ENCODE peak calls at places on chromosomes 5 and 9, in eight cellular contexts. One of them, this sample, is unnamed.

GRCh38 chr5:177364159-177364962 is 6.6 kb downstream of the RGS14 start:
- DNase-seq in fibroblast of lung: no peak
- DNase-seq in tibial artery: no peak
- DNase-seq in SJSA1: no peak
- DNase-seq in astrocyte: no peak
- DNase-seq in ovary: no peak
- DNase-seq in Peyer's patch: no peak
- DNase-seq in IMR-90: no peak
- DNase-seq in this sample: no peak

GRCh38 chr5:176401281-176402205 is 13.0 kb downstream of the HIGD2A start:
- DNase-seq in fibroblast of lung: no peak
- DNase-seq in tibial artery: peak; percentile 12
- DNase-seq in SJSA1: no peak
- DNase-seq in astrocyte: no peak
- DNase-seq in ovary: no peak
- DNase-seq in Peyer's patch: no peak
- DNase-seq in IMR-90: no peak
- DNase-seq in this sample: no peak

GRCh38 chr5:26622947-26623346 is 415.4 kb downstream of the CDH9 start:
- DNase-seq in fibroblast of lung: no peak
- DNase-seq in tibial artery: no peak
- DNase-seq in SJSA1: no peak
- DNase-seq in astrocyte: no peak
- DNase-seq in ovary: no peak
- DNase-seq in Peyer's patch: no peak
- DNase-seq in IMR-90: no peak
- DNase-seq in this sample: no peak

GRCh38 chr9:81559741-81560140 is 129.6 kb downstream of the TLE1 start:
- DNase-seq in fibroblast of lung: peak; percentile 92
- DNase-seq in tibial artery: no peak
- DNase-seq in SJSA1: peak; percentile 82
- DNase-seq in astrocyte: peak; percentile 97
- DNase-seq in ovary: no peak
- DNase-seq in Peyer's patch: no peak
- DNase-seq in IMR-90: peak; percentile 95
- DNase-seq in this sample: peak; percentile 95

GRCh38 chr5:71894091-71894490 is 175.0 kb downstream of the CARTPT start:
- DNase-seq in fibroblast of lung: no peak
- DNase-seq in tibial artery: no peak
- DNase-seq in SJSA1: no peak
- DNase-seq in astrocyte: no peak
- DNase-seq in ovary: no peak
- DNase-seq in Peyer's patch: no peak
- DNase-seq in IMR-90: no peak
- DNase-seq in this sample: no peak

GRCh38 chr5:154595662-154596061 is 117.6 kb upstream of the HAND1 start:
- DNase-seq in fibroblast of lung: no peak
- DNase-seq in tibial artery: no peak
- DNase-seq in SJSA1: no peak
- DNase-seq in astrocyte: no peak
- DNase-seq in ovary: no peak
- DNase-seq in Peyer's patch: no peak
- DNase-seq in IMR-90: no peak
- DNase-seq in this sample: no peak

GRCh38 chr9:121974421-121974820 is 118.7 kb downstream of the TTLL11 start:
- DNase-seq in fibroblast of lung: no peak
- DNase-seq in tibial artery: no peak
- DNase-seq in SJSA1: no peak
- DNase-seq in astrocyte: no peak
- DNase-seq in ovary: no peak
- DNase-seq in Peyer's patch: no peak
- DNase-seq in IMR-90: no peak
- DNase-seq in this sample: no peak

GRCh38 chr5:1174122-1174936 is 27.1 kb upstream of the SLC6A19 start:
- DNase-seq in fibroblast of lung: peak; percentile 75
- DNase-seq in tibial artery: peak; percentile 47
- DNase-seq in SJSA1: peak; percentile 94
- DNase-seq in astrocyte: peak; percentile 48
- DNase-seq in ovary: peak; percentile 58
- DNase-seq in Peyer's patch: peak; percentile 86
- DNase-seq in IMR-90: peak; percentile 74
- DNase-seq in this sample: peak; percentile 66

GRCh38 chr9:7003876-7004275 is 246.1 kb downstream of the KDM4C start:
- DNase-seq in fibroblast of lung: no peak
- DNase-seq in tibial artery: no peak
- DNase-seq in SJSA1: no peak
- DNase-seq in astrocyte: no peak
- DNase-seq in ovary: no peak
- DNase-seq in Peyer's patch: no peak
- DNase-seq in IMR-90: no peak
- DNase-seq in this sample: no peak

GRCh38 chr9:6997330-6997729 is 239.6 kb downstream of the KDM4C start:
- DNase-seq in fibroblast of lung: no peak
- DNase-seq in tibial artery: no peak
- DNase-seq in SJSA1: no peak
- DNase-seq in astrocyte: no peak
- DNase-seq in ovary: no peak
- DNase-seq in Peyer's patch: no peak
- DNase-seq in IMR-90: peak; percentile 2
- DNase-seq in this sample: no peak

GRCh38 chr9:6999788-7000187 is 242.0 kb downstream of the KDM4C start:
- DNase-seq in fibroblast of lung: no peak
- DNase-seq in tibial artery: no peak
- DNase-seq in SJSA1: no peak
- DNase-seq in astrocyte: no peak
- DNase-seq in ovary: no peak
- DNase-seq in Peyer's patch: no peak
- DNase-seq in IMR-90: no peak
- DNase-seq in this sample: no peak

GRCh38 chr9:7006417-7006816 is 248.6 kb downstream of the KDM4C start:
- DNase-seq in fibroblast of lung: no peak
- DNase-seq in tibial artery: no peak
- DNase-seq in SJSA1: no peak
- DNase-seq in astrocyte: no peak
- DNase-seq in ovary: no peak
- DNase-seq in Peyer's patch: no peak
- DNase-seq in IMR-90: no peak
- DNase-seq in this sample: no peak

DNA sequence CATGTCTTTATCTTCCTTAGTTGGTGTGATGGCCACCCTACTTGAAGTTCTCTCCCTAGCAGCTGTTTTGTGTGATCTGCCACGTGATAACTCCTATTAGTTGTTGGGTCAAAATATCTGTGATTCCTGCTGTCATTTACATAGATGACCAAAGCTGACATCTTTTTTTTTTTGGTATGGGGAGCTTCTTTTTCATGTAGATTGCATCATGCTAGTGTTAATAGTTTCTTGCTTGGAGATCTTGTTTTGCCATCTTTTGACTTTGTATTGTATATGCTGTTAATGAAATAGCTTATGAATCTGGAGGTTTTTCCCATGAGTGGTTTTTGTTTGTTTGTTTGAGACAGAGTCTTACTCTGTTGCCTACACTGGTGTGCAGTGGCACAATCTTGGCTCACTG is 243.8 kb downstream of the KDM4C start:
- DNase-seq in fibroblast of lung: peak; percentile 5
- DNase-seq in tibial artery: no peak
- DNase-seq in SJSA1: no peak
- DNase-seq in astrocyte: no peak
- DNase-seq in ovary: no peak
- DNase-seq in Peyer's patch: no peak
- DNase-seq in IMR-90: no peak
- DNase-seq in this sample: no peak
- H3K4me3 ChIP-seq in fibroblast of lung: no peak overlapping the region
- H3K4me3 ChIP-seq in tibial artery: no peak overlapping the region
- H3K4me3 ChIP-seq in SJSA1: no peak overlapping the region
- H3K4me3 ChIP-seq in astrocyte: no peak overlapping the region
- H3K4me3 ChIP-seq in ovary: no peak overlapping the region
- H3K4me3 ChIP-seq in Peyer's patch: no peak overlapping the region
- H3K4me3 ChIP-seq in IMR-90: no peak overlapping the region
- H3K4me3 ChIP-seq in this sample: no peak overlapping the region

DNA sequence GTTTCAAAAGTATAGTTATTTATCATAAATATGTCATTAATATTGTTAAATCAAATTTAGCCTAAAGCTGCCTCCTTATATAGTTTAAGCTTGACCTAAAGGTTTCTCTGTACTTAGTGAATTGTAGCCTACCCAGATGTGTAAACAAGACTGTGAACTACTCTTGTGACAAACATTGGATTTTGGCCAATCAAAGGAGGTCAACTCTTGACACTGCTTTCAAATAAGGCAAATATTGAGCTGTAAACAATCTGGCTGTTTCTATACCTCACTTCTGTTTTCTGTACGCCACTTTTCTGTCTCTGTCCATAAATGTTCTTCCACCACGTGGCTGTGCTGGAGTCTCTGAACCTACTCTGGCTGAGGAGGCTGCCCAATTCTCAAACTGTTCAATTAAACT is 51.2 kb downstream of the FXN start:
- DNase-seq in fibroblast of lung: peak; percentile 53
- DNase-seq in tibial artery: no peak
- DNase-seq in SJSA1: no peak
- DNase-seq in astrocyte: no peak
- DNase-seq in ovary: no peak
- DNase-seq in Peyer's patch: no peak
- DNase-seq in IMR-90: no peak
- DNase-seq in this sample: no peak
- H3K27ac ChIP-seq in fibroblast of lung: no peak overlapping the region
- H3K27ac ChIP-seq in tibial artery: no peak overlapping the region
- H3K27ac ChIP-seq in SJSA1: no peak overlapping the region
- H3K27ac ChIP-seq in astrocyte: no peak overlapping the region
- H3K27ac ChIP-seq in ovary: no peak overlapping the region
- H3K27ac ChIP-seq in Peyer's patch: no peak overlapping the region
- H3K27ac ChIP-seq in IMR-90: no peak overlapping the region
- H3K27ac ChIP-seq in this sample: no peak overlapping the region

GRCh38 chr5:141529873-141530272 is 41.0 kb downstream of the PCDHGC5 start:
- DNase-seq in fibroblast of lung: no peak
- DNase-seq in tibial artery: no peak
- DNase-seq in SJSA1: no peak
- DNase-seq in astrocyte: no peak
- DNase-seq in ovary: no peak
- DNase-seq in Peyer's patch: no peak
- DNase-seq in IMR-90: no peak
- DNase-seq in this sample: no peak

GRCh38 chr5:141532726-141533125 is 43.8 kb downstream of the PCDHGC5 start:
- DNase-seq in fibroblast of lung: no peak
- DNase-seq in tibial artery: no peak
- DNase-seq in SJSA1: no peak
- DNase-seq in astrocyte: no peak
- DNase-seq in ovary: no peak
- DNase-seq in Peyer's patch: no peak
- DNase-seq in IMR-90: no peak
- DNase-seq in this sample: no peak

GRCh38 chr5:141529002-141529401 is 40.1 kb downstream of the PCDHGC5 start:
- DNase-seq in fibroblast of lung: peak; percentile 81
- DNase-seq in tibial artery: peak; percentile 49
- DNase-seq in SJSA1: no peak
- DNase-seq in astrocyte: peak; percentile 82
- DNase-seq in ovary: no peak
- DNase-seq in Peyer's patch: no peak
- DNase-seq in IMR-90: peak; percentile 88
- DNase-seq in this sample: peak; percentile 41

GRCh38 chr5:141533897-141534296 is 45.0 kb downstream of the PCDHGC5 start:
- DNase-seq in fibroblast of lung: no peak
- DNase-seq in tibial artery: no peak
- DNase-seq in SJSA1: no peak
- DNase-seq in astrocyte: no peak
- DNase-seq in ovary: no peak
- DNase-seq in Peyer's patch: no peak
- DNase-seq in IMR-90: no peak
- DNase-seq in this sample: no peak

DNA sequence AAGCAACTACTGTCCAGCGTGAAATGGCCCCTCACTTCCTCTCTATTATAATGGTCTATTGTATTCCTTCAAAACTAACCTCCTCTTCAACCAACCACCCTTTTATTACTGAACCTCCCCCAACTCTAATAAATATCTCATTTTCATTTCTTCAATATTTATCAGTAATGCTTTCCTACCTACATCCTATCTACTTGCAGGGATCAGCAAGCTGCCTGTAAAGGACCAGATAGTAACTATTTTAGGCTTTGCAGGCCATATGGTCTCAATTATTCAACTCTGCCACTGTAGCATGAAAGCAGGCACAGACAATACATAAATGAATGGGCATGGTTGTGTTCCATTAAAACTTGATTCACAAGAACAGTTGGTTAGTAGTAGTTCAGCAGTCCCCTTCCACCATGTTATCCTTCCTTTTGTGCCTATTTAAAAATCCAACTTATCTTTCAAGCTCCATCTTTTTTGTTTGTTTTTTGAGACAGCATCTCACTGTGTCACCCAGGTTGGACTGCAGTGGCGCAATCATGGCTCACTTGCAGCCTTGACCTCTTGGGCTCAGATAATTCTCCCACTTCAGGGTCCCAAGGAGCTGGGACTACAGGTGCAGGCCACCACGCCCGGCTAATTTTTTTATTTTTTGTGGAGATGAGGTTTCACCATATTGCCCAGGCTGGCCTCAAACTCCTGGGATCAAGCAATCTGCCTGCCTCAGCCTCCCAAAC is 45.8 kb downstream of the PCDHGC5 start:
- DNase-seq in fibroblast of lung: no peak
- DNase-seq in tibial artery: no peak
- DNase-seq in SJSA1: no peak
- DNase-seq in astrocyte: no peak
- DNase-seq in ovary: no peak
- DNase-seq in Peyer's patch: no peak
- DNase-seq in IMR-90: no peak
- DNase-seq in this sample: no peak
- H3K36me3 ChIP-seq in fibroblast of lung: no peaks in the 10 kb centered on the region
- H3K36me3 ChIP-seq in tibial artery: peaks cover 11% of the 10 kb centered on the region
- H3K36me3 ChIP-seq in SJSA1: peaks cover 29% of the 10 kb centered on the region
- H3K36me3 ChIP-seq in astrocyte: peaks cover 14% of the 10 kb centered on the region
- H3K36me3 ChIP-seq in ovary: no peaks in the 10 kb centered on the region
- H3K36me3 ChIP-seq in Peyer's patch: no peaks in the 10 kb centered on the region
- H3K36me3 ChIP-seq in IMR-90: no peaks in the 10 kb centered on the region
- H3K36me3 ChIP-seq in this sample: peaks cover 7% of the 10 kb centered on the region

GRCh38 chr9:1049641-1050040 is 516 bp upstream of the DMRT2 start:
- DNase-seq in fibroblast of lung: no peak
- DNase-seq in tibial artery: no peak
- DNase-seq in SJSA1: no peak
- DNase-seq in astrocyte: no peak
- DNase-seq in ovary: no peak
- DNase-seq in Peyer's patch: no peak
- DNase-seq in IMR-90: no peak
- DNase-seq in this sample: no peak

GRCh38 chr9:1050125-1050895 is at the start of gene DMRT2:
- DNase-seq in fibroblast of lung: peak; percentile 25
- DNase-seq in tibial artery: peak; percentile 82
- DNase-seq in SJSA1: no peak
- DNase-seq in astrocyte: peak; percentile 40
- DNase-seq in ovary: peak; percentile 79
- DNase-seq in Peyer's patch: peak; percentile 85
- DNase-seq in IMR-90: peak; percentile 43
- DNase-seq in this sample: peak; percentile 12

GRCh38 chr9:1048853-1049252 is 1.3 kb upstream of the DMRT2 start:
- DNase-seq in fibroblast of lung: no peak
- DNase-seq in tibial artery: no peak
- DNase-seq in SJSA1: no peak
- DNase-seq in astrocyte: no peak
- DNase-seq in ovary: no peak
- DNase-seq in Peyer's patch: no peak
- DNase-seq in IMR-90: no peak
- DNase-seq in this sample: no peak

GRCh38 chr9:1046639-1047604 is 3.2 kb upstream of the DMRT2 start:
- DNase-seq in fibroblast of lung: no peak
- DNase-seq in tibial artery: no peak
- DNase-seq in SJSA1: no peak
- DNase-seq in astrocyte: no peak
- DNase-seq in ovary: no peak
- DNase-seq in Peyer's patch: no peak
- DNase-seq in IMR-90: no peak
- DNase-seq in this sample: no peak

DNA sequence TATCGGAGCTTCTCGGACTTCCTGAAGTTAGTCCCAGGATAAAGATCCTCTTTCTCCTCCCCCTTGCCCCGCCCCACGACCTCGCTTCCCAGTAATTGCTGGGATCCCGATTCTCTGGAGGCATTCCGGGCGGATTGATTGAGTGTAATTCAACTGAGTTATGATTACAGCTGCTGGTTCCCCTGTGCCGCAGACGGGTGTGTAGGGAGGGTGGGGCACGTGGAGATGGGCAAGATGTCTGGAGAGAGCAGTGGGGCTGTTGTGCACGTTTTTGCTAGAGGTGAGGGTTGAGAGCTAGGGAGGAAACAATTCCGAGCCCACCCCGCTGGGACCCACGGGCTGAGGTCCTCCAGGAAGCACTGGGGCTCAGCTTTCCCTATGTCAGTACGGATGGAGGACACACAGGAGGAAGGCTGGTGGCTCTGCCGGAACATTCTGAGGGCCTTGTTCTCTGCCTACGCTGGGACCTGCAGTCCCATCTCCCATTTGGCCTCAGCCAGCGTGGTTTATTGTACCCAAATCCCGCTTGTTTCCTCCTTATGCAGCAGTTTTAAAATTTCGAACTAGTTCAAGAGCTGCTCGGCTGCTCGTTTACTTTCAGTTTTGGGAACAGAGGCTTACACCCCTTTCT is 2.4 kb upstream of the DMRT2 start:
- DNase-seq in fibroblast of lung: peak; percentile 21
- DNase-seq in tibial artery: no peak
- DNase-seq in SJSA1: no peak
- DNase-seq in astrocyte: no peak
- DNase-seq in ovary: no peak
- DNase-seq in Peyer's patch: no peak
- DNase-seq in IMR-90: peak; percentile 3
- DNase-seq in this sample: no peak
- H3K4me3 ChIP-seq in fibroblast of lung: peak overlapping the region; percentile 72
- H3K4me3 ChIP-seq in tibial artery: peak overlapping the region; percentile 26
- H3K4me3 ChIP-seq in SJSA1: peak overlapping the region; percentile 10
- H3K4me3 ChIP-seq in astrocyte: peak overlapping the region; percentile 31
- H3K4me3 ChIP-seq in ovary: peak overlapping the region; percentile 30
- H3K4me3 ChIP-seq in Peyer's patch: peak overlapping the region; percentile 46
- H3K4me3 ChIP-seq in IMR-90: peak overlapping the region; percentile 29
- H3K4me3 ChIP-seq in this sample: peak overlapping the region; percentile 30

This sample was measured in brain microvascular endothelial cell.